ENCODE peak calls at places on chromosomes 12 and 14, in five cellular contexts. One of them, this sample, is unnamed.

GRCh38 chr14:68571928-68572525 is 220.8 kb downstream of the ZFP36L1 start:
- DNase-seq in WTC11: no peak
- DNase-seq in Peyer's patch: no peak
- DNase-seq in GM12864: no peak
- DNase-seq in breast epithelium: no peak
- DNase-seq in this sample: no peak

GRCh38 chr12:56190695-56191155 is 1.4 kb upstream of the SMARCC2 start:
- DNase-seq in WTC11: no peak
- DNase-seq in Peyer's patch: no peak
- DNase-seq in GM12864: no peak
- DNase-seq in breast epithelium: no peak
- DNase-seq in this sample: no peak

GRCh38 chr12:91381309-91381804 is 198.7 kb upstream of the DCN start:
- DNase-seq in WTC11: peak
- DNase-seq in Peyer's patch: peak
- DNase-seq in GM12864: no peak
- DNase-seq in breast epithelium: no peak
- DNase-seq in this sample: peak

GRCh38 chr12:7090222-7090998 is 1.8 kb downstream of the C1R start:
- DNase-seq in WTC11: peak
- DNase-seq in Peyer's patch: no peak
- DNase-seq in GM12864: no peak
- DNase-seq in breast epithelium: no peak
- DNase-seq in this sample: no peak

GRCh38 chr12:26919216-26919555 is 18.6 kb downstream of the INTS13 start:
- DNase-seq in WTC11: no peak
- DNase-seq in Peyer's patch: no peak
- DNase-seq in GM12864: no peak
- DNase-seq in breast epithelium: no peak
- DNase-seq in this sample: no peak

GRCh38 chr12:59372971-59373370 is 222.9 kb upstream of the SLC16A7 start:
- DNase-seq in WTC11: peak
- DNase-seq in Peyer's patch: no peak
- DNase-seq in GM12864: no peak
- DNase-seq in breast epithelium: no peak
- DNase-seq in this sample: peak

GRCh38 chr14:22811752-22812151 is 3.5 kb downstream of the SLC7A7 start:
- DNase-seq in WTC11: no peak
- DNase-seq in Peyer's patch: no peak
- DNase-seq in GM12864: no peak
- DNase-seq in breast epithelium: no peak
- DNase-seq in this sample: no peak

GRCh38 chr14:68910540-68910939 is 68.6 kb downstream of the ACTN1 start:
- DNase-seq in WTC11: no peak
- DNase-seq in Peyer's patch: no peak
- DNase-seq in GM12864: no peak
- DNase-seq in breast epithelium: no peak
- DNase-seq in this sample: no peak

GRCh38 chr14:64266206-64266605 is 28.0 kb downstream of the ESR2 start:
- DNase-seq in WTC11: no peak
- DNase-seq in Peyer's patch: no peak
- DNase-seq in GM12864: peak
- DNase-seq in breast epithelium: no peak
- DNase-seq in this sample: no peak

GRCh38 chr12:95881331-95881955 is 22.7 kb downstream of the SNRPF start:
- DNase-seq in WTC11: no peak
- DNase-seq in Peyer's patch: no peak
- DNase-seq in GM12864: no peak
- DNase-seq in breast epithelium: no peak
- DNase-seq in this sample: no peak

GRCh38 chr12:106740813-106741212 is 33.7 kb upstream of the RIC8B start:
- DNase-seq in WTC11: no peak
- DNase-seq in Peyer's patch: no peak
- DNase-seq in GM12864: no peak
- DNase-seq in breast epithelium: no peak
- DNase-seq in this sample: no peak

GRCh38 chr12:19095331-19095730 is 34.2 kb upstream of the PLEKHA5 start:
- DNase-seq in WTC11: no peak
- DNase-seq in Peyer's patch: no peak
- DNase-seq in GM12864: no peak
- DNase-seq in breast epithelium: no peak
- DNase-seq in this sample: no peak

GRCh38 chr14:85619866-85620265 is 89.9 kb downstream of the FLRT2 start:
- DNase-seq in WTC11: no peak
- DNase-seq in Peyer's patch: no peak
- DNase-seq in GM12864: no peak
- DNase-seq in breast epithelium: no peak
- DNase-seq in this sample: no peak

GRCh38 chr14:95153866-95154265 is 3.5 kb downstream of the DICER1 start:
- DNase-seq in WTC11: no peak
- DNase-seq in Peyer's patch: no peak
- DNase-seq in GM12864: no peak
- DNase-seq in breast epithelium: no peak
- DNase-seq in this sample: no peak

GRCh38 chr12:124967016-124967739 is 21.8 kb downstream of the DHX37 start:
- DNase-seq in WTC11: no peak
- DNase-seq in Peyer's patch: no peak
- DNase-seq in GM12864: no peak
- DNase-seq in breast epithelium: no peak
- DNase-seq in this sample: no peak

GRCh38 chr14:90995785-90996184 is 64.7 kb downstream of the RPS6KA5 start:
- DNase-seq in WTC11: no peak
- DNase-seq in Peyer's patch: no peak
- DNase-seq in GM12864: no peak
- DNase-seq in breast epithelium: no peak
- DNase-seq in this sample: no peak

GRCh38 chr14:93332853-93333630 is at the start of gene BTBD7:
- DNase-seq in WTC11: peak
- DNase-seq in Peyer's patch: peak
- DNase-seq in GM12864: peak
- DNase-seq in breast epithelium: peak
- DNase-seq in this sample: peak

GRCh38 chr12:117836999-117837736 is 131.6 kb downstream of the KSR2 start:
- DNase-seq in WTC11: peak
- DNase-seq in Peyer's patch: peak
- DNase-seq in GM12864: peak
- DNase-seq in breast epithelium: peak
- DNase-seq in this sample: peak

GRCh38 chr12:76237086-76237701 is 111.0 kb downstream of the BBS10 start:
- DNase-seq in WTC11: no peak
- DNase-seq in Peyer's patch: no peak
- DNase-seq in GM12864: no peak
- DNase-seq in breast epithelium: no peak
- DNase-seq in this sample: no peak

GRCh38 chr12:113422929-113423669 is 919 bp downstream of the SDSL start:
- DNase-seq in WTC11: no peak
- DNase-seq in Peyer's patch: no peak
- DNase-seq in GM12864: no peak
- DNase-seq in breast epithelium: no peak
- DNase-seq in this sample: no peak

GRCh38 chr12:49505672-49506071 is 33.2 kb upstream of the KCNH3 start:
- DNase-seq in WTC11: no peak
- DNase-seq in Peyer's patch: no peak
- DNase-seq in GM12864: no peak
- DNase-seq in breast epithelium: no peak
- DNase-seq in this sample: no peak

GRCh38 chr12:18246057-18246456 is 15.3 kb upstream of the PIK3C2G start:
- DNase-seq in WTC11: no peak
- DNase-seq in Peyer's patch: no peak
- DNase-seq in GM12864: no peak
- DNase-seq in breast epithelium: no peak
- DNase-seq in this sample: no peak

GRCh38 chr12:77122236-77122635 is 56.9 kb upstream of the E2F7 start:
- DNase-seq in WTC11: no peak
- DNase-seq in Peyer's patch: no peak
- DNase-seq in GM12864: no peak
- DNase-seq in breast epithelium: no peak
- DNase-seq in this sample: no peak

GRCh38 chr12:113254298-113254697 is 33.0 kb downstream of the TPCN1 start:
- DNase-seq in WTC11: no peak
- DNase-seq in Peyer's patch: no peak
- DNase-seq in GM12864: no peak
- DNase-seq in breast epithelium: no peak
- DNase-seq in this sample: no peak

GRCh38 chr12:110266980-110267620 is 13.9 kb upstream of the ATP2A2 start:
- DNase-seq in WTC11: no peak
- DNase-seq in Peyer's patch: peak
- DNase-seq in GM12864: no peak
- DNase-seq in breast epithelium: no peak
- DNase-seq in this sample: no peak

GRCh38 chr14:75084513-75084912 is 15.1 kb downstream of the ZC2HC1C start:
- DNase-seq in WTC11: no peak
- DNase-seq in Peyer's patch: no peak
- DNase-seq in GM12864: no peak
- DNase-seq in breast epithelium: no peak
- DNase-seq in this sample: no peak
- TF ChIP-seq CTCF in WTC11: no peak
- TF ChIP-seq CTCF in Peyer's patch: peak
- TF ChIP-seq CTCF in GM12864: no peak
- TF ChIP-seq CTCF in breast epithelium: no peak
- TF ChIP-seq CTCF in this sample: no peak

DNA sequence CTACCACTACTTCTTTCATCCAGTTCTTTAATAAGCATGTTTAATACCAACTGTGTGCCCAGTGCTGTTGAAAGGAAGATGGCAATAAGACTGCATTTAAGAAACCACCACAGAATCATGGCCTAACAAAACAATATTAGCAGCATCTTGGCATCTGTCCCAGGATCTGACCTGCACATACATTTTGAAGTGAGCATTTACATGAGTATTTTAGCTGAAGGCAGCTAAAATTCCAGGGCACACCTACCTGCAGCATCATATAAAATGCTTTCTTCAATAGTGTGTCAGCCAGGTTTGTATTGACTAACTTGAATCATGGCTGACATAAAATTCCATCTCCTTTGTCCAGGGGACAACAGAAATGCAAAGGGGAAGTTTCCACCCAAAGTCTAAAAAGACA is 65.0 kb upstream of the ARHGAP5 start:
- DNase-seq in WTC11: no peak
- DNase-seq in Peyer's patch: no peak
- DNase-seq in GM12864: no peak
- DNase-seq in breast epithelium: no peak
- DNase-seq in this sample: no peak
- TF ChIP-seq CTCF in WTC11: no peak
- TF ChIP-seq CTCF in Peyer's patch: no peak
- TF ChIP-seq CTCF in GM12864: no peak
- TF ChIP-seq CTCF in breast epithelium: no peak
- TF ChIP-seq CTCF in this sample: no peak

DNA sequence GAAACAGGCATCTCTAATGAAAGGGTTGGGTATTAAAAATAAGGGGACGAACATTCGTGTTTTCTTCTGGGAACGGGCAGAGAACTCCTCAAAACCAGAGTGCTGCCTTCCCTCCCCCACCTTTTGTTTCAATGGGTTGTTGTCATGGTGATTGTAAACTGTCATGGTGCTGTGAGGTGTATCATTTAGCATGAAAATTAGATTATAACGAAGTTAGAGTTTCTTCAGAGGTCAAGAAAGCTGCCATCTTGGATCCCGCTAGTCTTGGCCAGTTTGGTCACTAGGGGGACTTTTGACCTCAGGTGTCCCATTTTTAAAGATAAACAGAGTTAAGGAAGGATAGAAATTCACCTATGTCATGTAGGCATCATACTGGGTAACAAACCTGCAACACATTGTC is 123.0 kb downstream of the PDE3A start:
- DNase-seq in WTC11: no peak
- DNase-seq in Peyer's patch: no peak
- DNase-seq in GM12864: no peak
- DNase-seq in breast epithelium: no peak
- DNase-seq in this sample: no peak
- TF ChIP-seq CTCF in WTC11: no peak
- TF ChIP-seq CTCF in Peyer's patch: no peak
- TF ChIP-seq CTCF in GM12864: no peak
- TF ChIP-seq CTCF in breast epithelium: no peak
- TF ChIP-seq CTCF in this sample: no peak

GRCh38 chr12:54356951-54357356 is 7.3 kb downstream of the GPR84 start:
- DNase-seq in WTC11: no peak
- DNase-seq in Peyer's patch: no peak
- DNase-seq in GM12864: no peak
- DNase-seq in breast epithelium: no peak
- DNase-seq in this sample: no peak

GRCh38 chr12:54356228-54356627 is 8.1 kb downstream of the GPR84 start:
- DNase-seq in WTC11: no peak
- DNase-seq in Peyer's patch: no peak
- DNase-seq in GM12864: no peak
- DNase-seq in breast epithelium: no peak
- DNase-seq in this sample: no peak

GRCh38 chr12:54358620-54358944 is 5.7 kb downstream of the GPR84 start:
- DNase-seq in WTC11: no peak
- DNase-seq in Peyer's patch: no peak
- DNase-seq in GM12864: no peak
- DNase-seq in breast epithelium: no peak
- DNase-seq in this sample: no peak

GRCh38 chr12:54358945-54359761 is 5.1 kb downstream of the GPR84 start:
- DNase-seq in WTC11: peak
- DNase-seq in Peyer's patch: peak
- DNase-seq in GM12864: peak
- DNase-seq in breast epithelium: peak
- DNase-seq in this sample: peak

GRCh38 chr12:54357802-54358619 is 6.3 kb downstream of the GPR84 start:
- DNase-seq in WTC11: no peak
- DNase-seq in Peyer's patch: no peak
- DNase-seq in GM12864: peak
- DNase-seq in breast epithelium: no peak
- DNase-seq in this sample: no peak
- TF ChIP-seq CTCF in WTC11: no peak
- TF ChIP-seq CTCF in Peyer's patch: no peak
- TF ChIP-seq CTCF in GM12864: no peak
- TF ChIP-seq CTCF in breast epithelium: no peak
- TF ChIP-seq CTCF in this sample: no peak

GRCh38 chr14:89516173-89516572 is 99.1 kb upstream of the FOXN3 start:
- DNase-seq in WTC11: no peak
- DNase-seq in Peyer's patch: no peak
- DNase-seq in GM12864: no peak
- DNase-seq in breast epithelium: no peak
- DNase-seq in this sample: no peak

GRCh38 chr14:89519000-89519399 is 102.0 kb upstream of the FOXN3 start:
- DNase-seq in WTC11: no peak
- DNase-seq in Peyer's patch: no peak
- DNase-seq in GM12864: no peak
- DNase-seq in breast epithelium: no peak
- DNase-seq in this sample: no peak

GRCh38 chr14:89524412-89524811 is 107.4 kb upstream of the FOXN3 start:
- DNase-seq in WTC11: no peak
- DNase-seq in Peyer's patch: no peak
- DNase-seq in GM12864: no peak
- DNase-seq in breast epithelium: no peak
- DNase-seq in this sample: no peak

GRCh38 chr14:89521988-89522387 is 105.0 kb upstream of the FOXN3 start:
- DNase-seq in WTC11: no peak
- DNase-seq in Peyer's patch: no peak
- DNase-seq in GM12864: no peak
- DNase-seq in breast epithelium: no peak
- DNase-seq in this sample: no peak
- TF ChIP-seq CTCF in WTC11: no peak
- TF ChIP-seq CTCF in Peyer's patch: no peak
- TF ChIP-seq CTCF in GM12864: no peak
- TF ChIP-seq CTCF in breast epithelium: no peak
- TF ChIP-seq CTCF in this sample: no peak